ENCODE peak calls at places on chromosomes 1 and 21, in seven cellular contexts. C, Y, T, G, X, R and Z are unnamed samples.
A peak's percentile ranks its signal among the peaks of the same experiment; 100 is the strongest.

GRCh38 chr1:44089371-44090070 is 29.1 kb upstream of the KLF17 start:
- DNase-seq in C (no peak), G (no peak), X (peak; percentile 35), T (no peak), R (no peak), Y (no peak), Z (no peak)

GRCh38 chr1:6448749-6449631 is 17.0 kb downstream of the TNFRSF25 start:
- DNase-seq in C (no peak), X (no peak), R (no peak), Y (peak; percentile 72), G (no peak), T (peak; percentile 38), Z (no peak)

GRCh38 chr1:167409183-167409582 is 109.1 kb downstream of the CD247 start:
- DNase-seq in G (no peak), R (no peak), Y (no peak), C (no peak), T (no peak), X (no peak), Z (no peak)

GRCh38 chr1:175195798-175196197 is 3.2 kb upstream of the KIAA0040 start:
- DNase-seq in G (no peak), C (no peak), Y (no peak), T (no peak), X (no peak), R (no peak), Z (no peak)

GRCh38 chr1:239803666-239804228 is 287.9 kb upstream of the FMN2 start:
- DNase-seq in T (no peak), C (no peak), R (no peak), G (no peak), X (no peak), Y (no peak), Z (no peak)

GRCh38 chr21:21200939-21201610 is 202.9 kb downstream of the NCAM2 start:
- DNase-seq in C (no peak), X (no peak), T (no peak), Y (no peak), R (no peak), G (no peak), Z (no peak)

GRCh38 chr1:80447533-80447932 is 1353.2 kb upstream of the ADGRL2 start:
- DNase-seq in T (no peak), G (no peak), C (no peak), R (no peak), Y (no peak), X (no peak), Z (no peak)

GRCh38 chr1:113276507-113276906 is 113.8 kb upstream of the MAGI3 start:
- DNase-seq in R (no peak), T (no peak), X (no peak), Y (no peak), C (no peak), G (no peak), Z (no peak)

GRCh38 chr1:178168535-178168934 is 74.6 kb downstream of the RASAL2 start:
- DNase-seq in T (no peak), Y (no peak), G (no peak), X (no peak), C (no peak), R (no peak), Z (no peak)

GRCh38 chr21:41821756-41822431 is 55.0 kb upstream of the RIPK4 start:
- DNase-seq in Y (no peak), C (no peak), X (no peak), T (no peak), R (no peak), G (no peak), Z (no peak)

GRCh38 chr21:45736705-45737484 is 93.4 kb downstream of the PCBP3 start:
- DNase-seq in G (no peak), T (no peak), X (no peak), Y (no peak), C (no peak), R (no peak), Z (no peak)

GRCh38 chr1:235776396-235776795 is 90.3 kb downstream of the LYST start:
- DNase-seq in R (no peak), G (no peak), Y (no peak), T (no peak), X (no peak), C (no peak), Z (no peak)

GRCh38 chr1:208184993-208185703 is 59.0 kb downstream of the PLXNA2 start:
- DNase-seq in Y (no peak), G (no peak), C (no peak), R (no peak), T (no peak), X (no peak), Z (no peak)

GRCh38 chr21:28899220-28899619 is 93.5 kb downstream of the LTN1 start:
- DNase-seq in C (no peak), Y (no peak), X (no peak), G (no peak), R (no peak), T (no peak), Z (no peak)

GRCh38 chr1:232407120-232407519 is 222.8 kb downstream of the SIPA1L2 start:
- DNase-seq in C (no peak), X (no peak), T (no peak), G (no peak), R (no peak), Y (no peak), Z (no peak)

GRCh38 chr1:92125204-92125603 is 45.1 kb downstream of the BTBD8 start:
- DNase-seq in T (no peak), G (no peak), C (no peak), X (no peak), R (no peak), Y (no peak), Z (no peak)

GRCh38 chr1:165903672-165904071 is 76.3 kb downstream of the UCK2 start:
- DNase-seq in R (no peak), X (no peak), G (no peak), C (no peak), T (no peak), Y (no peak), Z (no peak)

GRCh38 chr1:60589046-60589748 is 493.2 kb upstream of the NFIA start:
- DNase-seq in R (no peak), T (no peak), C (no peak), G (no peak), Y (no peak), X (no peak), Z (no peak)

GRCh38 chr21:32605469-32605868 is 6.7 kb downstream of the CFAP298 start:
- DNase-seq in R (no peak), Y (no peak), G (no peak), T (no peak), C (no peak), X (no peak), Z (no peak)

GRCh38 chr21:45253180-45253579 is 34.5 kb downstream of the POFUT2 start:
- DNase-seq in C (no peak), T (no peak), Y (no peak), X (no peak), G (no peak), R (no peak), Z (no peak)

GRCh38 chr1:25692560-25692959 is 76.0 kb downstream of the MAN1C1 start:
- DNase-seq in C (no peak), T (no peak), Y (no peak), G (no peak), X (no peak), R (no peak), Z (peak; percentile 59)

GRCh38 chr1:246573481-246573880 is 7.2 kb downstream of the CNST start:
- DNase-seq in X (no peak), G (no peak), C (no peak), T (no peak), R (no peak), Y (no peak), Z (no peak)
- H3K4me3 ChIP-seq in X (no peak overlapping the region), G (no peak overlapping the region), C (no peak overlapping the region), T (peak overlapping the region; percentile 31), R (no peak overlapping the region), Y (no peak overlapping the region), Z (no peak overlapping the region)

GRCh38 chr1:42211224-42211623 is 46.7 kb upstream of the GUCA2A start:
- DNase-seq in R (no peak), G (no peak), X (no peak), C (no peak), Y (no peak), T (no peak), Z (no peak)

GRCh38 chr1:42210421-42211133 is 46.0 kb upstream of the GUCA2A start:
- DNase-seq in G (no peak), Y (no peak), C (no peak), T (no peak), R (no peak), X (no peak), Z (no peak)

GRCh38 chr1:42201986-42202385 is 37.4 kb upstream of the GUCA2A start:
- DNase-seq in Y (no peak), C (no peak), X (no peak), T (no peak), G (no peak), R (no peak), Z (no peak)

GRCh38 chr1:42209516-42210370 is 45.2 kb upstream of the GUCA2A start:
- DNase-seq in C (no peak), T (no peak), G (no peak), X (no peak), R (no peak), Y (no peak), Z (no peak)

GRCh38 chr1:42206164-42206563 is 41.6 kb upstream of the GUCA2A start:
- DNase-seq in G (no peak), R (no peak), T (no peak), Y (no peak), C (no peak), X (no peak), Z (no peak)
- H3K9me3 ChIP-seq in G (peaks cover 9% of the 10 kb centered on the region), R (peaks cover 7% of the 10 kb centered on the region), T (no peaks in the 10 kb centered on the region), Y (no peaks in the 10 kb centered on the region), C (no peaks in the 10 kb centered on the region), X (no peaks in the 10 kb centered on the region), Z (no peaks in the 10 kb centered on the region)

GRCh38 chr1:151990856-151991198 is 2.8 kb downstream of the S100A10 start:
- DNase-seq in G (no peak), R (no peak), X (peak; percentile 72), T (no peak), C (no peak), Y (peak; percentile 57), Z (no peak)

GRCh38 chr1:151990058-151990855 is 3.4 kb downstream of the S100A10 start:
- DNase-seq in X (no peak), T (no peak), R (no peak), Y (no peak), C (no peak), G (no peak), Z (no peak)

GRCh38 chr1:151993084-151993733 is 450 bp downstream of the S100A10 start:
- DNase-seq in T (peak; percentile 49), C (peak; percentile 50), Y (peak; percentile 74), X (peak; percentile 32), G (peak; percentile 73), R (no peak), Z (peak; percentile 81)

GRCh38 chr1:151992345-151993083 is 1.1 kb downstream of the S100A10 start:
- DNase-seq in T (peak; percentile 32), Y (peak; percentile 92), G (peak; percentile 92), X (peak; percentile 90), C (peak; percentile 74), R (no peak), Z (peak; percentile 89)

GRCh38 chr1:151991663-151992344 is 1.9 kb downstream of the S100A10 start:
- DNase-seq in X (no peak), G (no peak), Y (no peak), T (no peak), R (no peak), C (no peak), Z (no peak)
- H3K4me3 ChIP-seq in X (peak overlapping the region; percentile 68), G (peak overlapping the region; percentile 79), Y (no peak overlapping the region), T (peak overlapping the region; percentile 88), R (no peak overlapping the region), C (peak overlapping the region; percentile 88), Z (peak overlapping the region; percentile 86)

DNA sequence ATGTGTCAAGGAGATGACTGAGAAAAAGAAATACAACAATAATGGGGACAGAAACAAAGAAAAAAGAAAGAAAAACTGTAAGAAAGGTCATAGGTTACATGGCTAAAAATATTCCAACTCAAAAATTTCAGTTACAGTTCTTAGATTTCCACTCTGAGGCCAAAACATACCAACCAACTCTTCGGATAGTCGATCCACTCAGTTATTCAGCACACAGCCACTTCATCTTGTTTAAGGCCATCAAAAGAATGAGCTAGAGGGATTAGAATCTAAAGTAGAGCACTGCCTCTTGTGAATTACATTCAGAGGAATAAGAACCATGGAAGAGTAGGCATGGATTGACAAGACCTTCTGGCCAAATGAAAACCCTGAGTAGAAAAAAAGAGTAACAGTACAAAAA is 277.0 kb downstream of the MRPL39 start:
- DNase-seq in G (no peak), C (no peak), Y (no peak), X (no peak), T (no peak), R (no peak), Z (no peak)
- H3K9me3 ChIP-seq in G (no peaks in the 10 kb centered on the region), C (no peaks in the 10 kb centered on the region), Y (no peaks in the 10 kb centered on the region), X (no peaks in the 10 kb centered on the region), T (no peaks in the 10 kb centered on the region), R (no peaks in the 10 kb centered on the region), Z (no peaks in the 10 kb centered on the region)